ENCODE peak calls at places on chromosomes 5 and 9, in five cellular contexts. One of them, this sample, is unnamed.

GRCh38 chr9:129273941-129274709 is 96.1 kb upstream of the IER5L start:
- DNase-seq in HCT116: no peak
- DNase-seq in K562: no peak
- DNase-seq in GM12878: no peak
- DNase-seq in HepG2: no peak
- DNase-seq in this sample: no peak

GRCh38 chr9:134917431-134918373 is at the start of gene FCN1:
- DNase-seq in HCT116: no peak
- DNase-seq in K562: no peak
- DNase-seq in GM12878: no peak
- DNase-seq in HepG2: no peak
- DNase-seq in this sample: no peak

GRCh38 chr5:56432326-56432725 is 199.2 kb upstream of the ANKRD55 start:
- DNase-seq in HCT116: no peak
- DNase-seq in K562: no peak
- DNase-seq in GM12878: no peak
- DNase-seq in HepG2: no peak
- DNase-seq in this sample: no peak

GRCh38 chr5:38404236-38404635 is 145.9 kb downstream of the EGFLAM start:
- DNase-seq in HCT116: no peak
- DNase-seq in K562: no peak
- DNase-seq in GM12878: no peak
- DNase-seq in HepG2: no peak
- DNase-seq in this sample: no peak

GRCh38 chr9:94554439-94555331 is at the start of gene PCAT7:
- DNase-seq in HCT116: peak; percentile 74
- DNase-seq in K562: peak; percentile 81
- DNase-seq in GM12878: peak; percentile 12
- DNase-seq in HepG2: peak; percentile 84
- DNase-seq in this sample: peak; percentile 80

GRCh38 chr5:153659337-153659736 is 168.9 kb downstream of the GRIA1 start:
- DNase-seq in HCT116: no peak
- DNase-seq in K562: no peak
- DNase-seq in GM12878: no peak
- DNase-seq in HepG2: no peak
- DNase-seq in this sample: no peak

GRCh38 chr5:142014911-142015584 is 2.2 kb upstream of the GNPDA1 start:
- DNase-seq in HCT116: peak; percentile 69
- DNase-seq in K562: peak; percentile 71
- DNase-seq in GM12878: no peak
- DNase-seq in HepG2: peak; percentile 65
- DNase-seq in this sample: no peak

GRCh38 chr9:23598994-23599393 is 227.0 kb downstream of the ELAVL2 start:
- DNase-seq in HCT116: no peak
- DNase-seq in K562: no peak
- DNase-seq in GM12878: no peak
- DNase-seq in HepG2: no peak
- DNase-seq in this sample: no peak

GRCh38 chr9:107786561-107786960 is 297.0 kb upstream of the KLF4 start:
- DNase-seq in HCT116: no peak
- DNase-seq in K562: no peak
- DNase-seq in GM12878: no peak
- DNase-seq in HepG2: no peak
- DNase-seq in this sample: no peak

GRCh38 chr5:32760091-32760509 is 49.0 kb downstream of the NPR3 start:
- DNase-seq in HCT116: no peak
- DNase-seq in K562: peak; percentile 18
- DNase-seq in GM12878: no peak
- DNase-seq in HepG2: peak; percentile 19
- DNase-seq in this sample: no peak

GRCh38 chr9:27151693-27152397 is 42.8 kb downstream of the TEK start:
- DNase-seq in HCT116: no peak
- DNase-seq in K562: no peak
- DNase-seq in GM12878: no peak
- DNase-seq in HepG2: no peak
- DNase-seq in this sample: no peak

GRCh38 chr5:180049357-180049673 is 22.2 kb downstream of the RNF130 start:
- DNase-seq in HCT116: no peak
- DNase-seq in K562: no peak
- DNase-seq in GM12878: no peak
- DNase-seq in HepG2: no peak
- DNase-seq in this sample: no peak

GRCh38 chr5:53453898-53454837 is 26.3 kb upstream of the FST start:
- DNase-seq in HCT116: no peak
- DNase-seq in K562: no peak
- DNase-seq in GM12878: no peak
- DNase-seq in HepG2: peak; percentile 55
- DNase-seq in this sample: no peak

GRCh38 chr5:90809695-90810094 is 251.1 kb downstream of the ADGRV1 start:
- DNase-seq in HCT116: no peak
- DNase-seq in K562: no peak
- DNase-seq in GM12878: no peak
- DNase-seq in HepG2: no peak
- DNase-seq in this sample: no peak

GRCh38 chr9:5842926-5843325 is 10.0 kb upstream of the ERMP1 start:
- DNase-seq in HCT116: no peak
- DNase-seq in K562: peak; percentile 30
- DNase-seq in GM12878: no peak
- DNase-seq in HepG2: no peak
- DNase-seq in this sample: no peak

GRCh38 chr9:136178061-136178772 is 26.7 kb downstream of the LHX3 start:
- DNase-seq in HCT116: no peak
- DNase-seq in K562: no peak
- DNase-seq in GM12878: no peak
- DNase-seq in HepG2: no peak
- DNase-seq in this sample: no peak

GRCh38 chr5:132067941-132068808 is 5.4 kb upstream of the CSF2 start:
- DNase-seq in HCT116: no peak
- DNase-seq in K562: no peak
- DNase-seq in GM12878: no peak
- DNase-seq in HepG2: no peak
- DNase-seq in this sample: no peak

GRCh38 chr5:148393390-148393741 is 9.6 kb downstream of the FBXO38 start:
- DNase-seq in HCT116: no peak
- DNase-seq in K562: no peak
- DNase-seq in GM12878: no peak
- DNase-seq in HepG2: peak; percentile 37
- DNase-seq in this sample: no peak

GRCh38 chr5:43044181-43044914 is 4.2 kb upstream of the ANXA2R start:
- DNase-seq in HCT116: no peak
- DNase-seq in K562: no peak
- DNase-seq in GM12878: no peak
- DNase-seq in HepG2: no peak
- DNase-seq in this sample: no peak
- H3K9ac ChIP-seq in HCT116: no peak overlapping the region
- H3K9ac ChIP-seq in K562: peak overlapping the region; percentile 53
- H3K9ac ChIP-seq in GM12878: no peak overlapping the region
- H3K9ac ChIP-seq in HepG2: no peak overlapping the region
- H3K9ac ChIP-seq in this sample: no peak overlapping the region

DNA sequence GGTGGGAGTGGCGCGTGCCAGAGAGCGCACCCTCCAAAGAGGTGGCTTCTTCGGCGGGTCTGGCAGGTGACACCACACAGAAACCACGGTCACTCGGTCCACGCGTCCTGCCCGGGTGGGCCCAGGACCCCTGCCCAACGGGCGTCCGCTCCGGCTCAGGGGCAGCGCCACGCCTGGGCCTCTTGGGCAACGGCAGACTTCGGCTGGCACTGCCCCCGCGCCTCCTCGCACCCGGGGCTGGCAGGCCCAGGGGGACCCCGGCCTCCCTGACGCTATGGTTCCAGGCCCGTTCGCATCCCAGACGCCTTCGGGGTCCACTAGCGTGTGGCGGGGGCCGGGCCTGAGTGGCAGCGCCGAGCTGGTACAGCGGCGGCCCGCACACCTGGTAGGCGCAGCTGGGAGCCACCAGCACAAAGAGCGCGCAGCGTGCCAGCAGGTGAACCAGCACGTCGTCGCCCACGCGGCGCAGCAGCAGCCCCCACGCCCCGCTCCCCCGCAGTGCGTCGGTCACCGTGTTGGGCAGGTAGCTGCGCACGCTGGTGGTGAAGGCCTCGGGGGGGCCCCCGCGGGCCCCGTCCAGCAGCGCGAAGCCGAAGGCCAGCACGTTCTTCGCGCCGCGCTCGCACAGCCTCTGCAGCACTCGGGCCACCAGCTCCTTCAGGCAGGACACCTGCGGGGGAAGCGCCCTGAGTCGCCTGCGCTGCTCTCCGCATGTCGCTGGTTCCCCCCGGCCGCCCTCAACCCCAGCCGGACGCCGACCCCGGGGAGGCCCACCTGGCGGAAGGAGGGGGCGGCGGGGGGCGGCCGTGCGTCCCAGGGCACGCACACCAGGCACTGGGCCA is 650 bp downstream of the TERT start:
- DNase-seq in HCT116: no peak
- DNase-seq in K562: peak; percentile 30
- DNase-seq in GM12878: no peak
- DNase-seq in HepG2: no peak
- DNase-seq in this sample: peak; percentile 78
- TF ChIP-seq ATF3 in HCT116: no peak
- TF ChIP-seq ATF3 in K562: no peak
- TF ChIP-seq ATF3 in GM12878: no peak
- TF ChIP-seq ATF3 in HepG2: no peak
- TF ChIP-seq ATF3 in this sample: no peak

DNA sequence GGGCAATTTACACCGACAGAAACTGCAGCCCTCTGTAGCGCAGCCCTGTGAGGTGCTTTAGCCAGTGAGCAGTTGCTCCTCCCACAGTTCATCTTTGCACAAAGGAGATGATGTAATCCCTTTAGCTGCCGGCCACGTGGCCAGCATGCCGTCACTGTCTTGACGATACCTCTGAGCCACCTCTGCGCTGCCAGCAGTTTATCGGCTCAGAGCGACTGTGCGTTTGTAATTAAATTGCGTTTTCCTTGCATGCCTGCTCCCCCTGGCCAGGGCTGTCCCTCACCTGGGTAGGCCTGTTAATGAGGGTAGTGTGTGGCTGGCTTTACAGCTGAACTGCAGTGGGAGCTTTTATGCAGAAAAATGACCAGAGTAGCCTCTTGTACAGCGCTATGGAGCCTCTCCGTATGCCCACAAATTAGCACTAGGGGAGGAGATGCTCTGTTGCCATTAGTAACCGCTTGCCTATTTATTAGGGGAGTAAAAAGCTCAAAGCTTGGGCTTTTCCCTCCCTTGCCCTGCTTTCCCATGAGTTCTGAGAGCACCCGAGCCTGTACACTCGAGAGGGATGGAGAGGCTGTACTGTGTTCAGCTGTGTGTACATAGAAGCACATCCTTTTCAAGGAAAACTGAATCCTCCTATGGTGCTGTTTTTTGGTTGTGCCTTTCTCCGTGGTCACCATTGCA is 107.1 kb downstream of the TRIO start:
- DNase-seq in HCT116: no peak
- DNase-seq in K562: peak; percentile 66
- DNase-seq in GM12878: no peak
- DNase-seq in HepG2: peak; percentile 19
- DNase-seq in this sample: no peak
- H3K9ac ChIP-seq in HCT116: no peak overlapping the region
- H3K9ac ChIP-seq in K562: no peak overlapping the region
- H3K9ac ChIP-seq in GM12878: peak overlapping the region; percentile 50
- H3K9ac ChIP-seq in HepG2: no peak overlapping the region
- H3K9ac ChIP-seq in this sample: no peak overlapping the region

DNA sequence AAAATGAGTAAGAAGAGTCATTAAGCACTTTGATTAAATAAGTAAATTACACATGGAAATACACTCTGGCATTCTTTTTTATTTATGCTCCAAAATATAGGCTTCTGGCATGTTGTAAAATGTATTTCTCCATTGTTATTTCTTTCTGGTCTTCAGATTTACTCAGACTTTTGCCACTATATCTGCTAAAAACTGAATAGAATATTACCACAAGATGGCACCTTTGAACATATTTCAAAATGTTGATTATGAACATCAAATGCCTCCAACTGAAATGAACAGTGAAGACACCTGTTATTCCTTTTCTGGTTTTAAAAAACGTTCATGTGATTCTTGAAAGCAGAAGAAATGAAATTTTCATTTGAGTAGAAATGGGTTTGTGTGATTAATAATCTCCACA is 23.6 kb downstream of the TYRP1 start:
- DNase-seq in HCT116: no peak
- DNase-seq in K562: no peak
- DNase-seq in GM12878: no peak
- DNase-seq in HepG2: no peak
- DNase-seq in this sample: no peak
- TF ChIP-seq ATF3 in HCT116: no peak
- TF ChIP-seq ATF3 in K562: no peak
- TF ChIP-seq ATF3 in GM12878: no peak
- TF ChIP-seq ATF3 in HepG2: no peak
- TF ChIP-seq ATF3 in this sample: no peak

GRCh38 chr5:150156033-150156381 is 362 bp upstream of the PDGFRB start:
- DNase-seq in HCT116: no peak
- DNase-seq in K562: no peak
- DNase-seq in GM12878: no peak
- DNase-seq in HepG2: no peak
- DNase-seq in this sample: no peak

GRCh38 chr5:150156540-150156939 is 895 bp upstream of the PDGFRB start:
- DNase-seq in HCT116: no peak
- DNase-seq in K562: no peak
- DNase-seq in GM12878: no peak
- DNase-seq in HepG2: no peak
- DNase-seq in this sample: no peak

GRCh38 chr5:150160448-150161069 is 4.9 kb upstream of the PDGFRB start:
- DNase-seq in HCT116: no peak
- DNase-seq in K562: no peak
- DNase-seq in GM12878: no peak
- DNase-seq in HepG2: no peak
- DNase-seq in this sample: no peak

GRCh38 chr5:150159741-150160179 is 4.1 kb upstream of the PDGFRB start:
- DNase-seq in HCT116: no peak
- DNase-seq in K562: peak; percentile 47
- DNase-seq in GM12878: no peak
- DNase-seq in HepG2: no peak
- DNase-seq in this sample: no peak

GRCh38 chr5:150158170-150158949 is 2.7 kb upstream of the PDGFRB start:
- DNase-seq in HCT116: no peak
- DNase-seq in K562: no peak
- DNase-seq in GM12878: no peak
- DNase-seq in HepG2: no peak
- DNase-seq in this sample: no peak
- H3K9ac ChIP-seq in HCT116: no peak overlapping the region
- H3K9ac ChIP-seq in K562: no peak overlapping the region
- H3K9ac ChIP-seq in GM12878: no peak overlapping the region
- H3K9ac ChIP-seq in HepG2: no peak overlapping the region
- H3K9ac ChIP-seq in this sample: no peak overlapping the region

GRCh38 chr5:157447246-157447645 is 12.8 kb upstream of the NIPAL4 start:
- DNase-seq in HCT116: no peak
- DNase-seq in K562: peak; percentile 7
- DNase-seq in GM12878: no peak
- DNase-seq in HepG2: no peak
- DNase-seq in this sample: peak; percentile 36
- TF ChIP-seq ATF3 in HCT116: no peak
- TF ChIP-seq ATF3 in K562: no peak
- TF ChIP-seq ATF3 in GM12878: no peak
- TF ChIP-seq ATF3 in HepG2: no peak
- TF ChIP-seq ATF3 in this sample: no peak

GRCh38 chr9:37919956-37920335 is 16.0 kb upstream of the SLC25A51 start:
- DNase-seq in HCT116: no peak
- DNase-seq in K562: no peak
- DNase-seq in GM12878: no peak
- DNase-seq in HepG2: no peak
- DNase-seq in this sample: no peak
- H3K9ac ChIP-seq in HCT116: no peak overlapping the region
- H3K9ac ChIP-seq in K562: peak overlapping the region; percentile 19
- H3K9ac ChIP-seq in GM12878: no peak overlapping the region
- H3K9ac ChIP-seq in HepG2: no peak overlapping the region
- H3K9ac ChIP-seq in this sample: no peak overlapping the region

This sample was measured in H1.